ENCODE peak calls at places on chromosome 13, in eight cellular contexts. R is thoracic aorta; P is CD4-positive, alpha-beta T cell; L is suprapubic skin; G is PC-3; N is breast epithelium; B is ascending aorta; C is transverse colon. A is an unnamed sample. For H3K9me3, the result is how much of the 10 kb centered on the place peaks cover.

GRCh38 chr13:105787518-105788085 is 747.9 kb downstream of the EFNB2 start:
- DNase-seq in R (no peak), P (no peak), L (no peak), G (peak), N (no peak), B (no peak), C (no peak), A (no peak)

GRCh38 chr13:42991892-42992584 is at the start of gene EPSTI1:
- DNase-seq in R (peak), P (peak), L (peak), G (peak), N (peak), B (peak), C (peak), A (peak)

GRCh38 chr13:44132710-44133109 is 240.9 kb upstream of the SERP2 start:
- DNase-seq in R (peak), P (no peak), L (no peak), G (peak), N (no peak), B (peak), C (peak), A (no peak)

GRCh38 chr13:42720116-42720857 is 61.1 kb upstream of the FAM216B start:
- DNase-seq in R (no peak), P (no peak), L (no peak), G (peak), N (no peak), B (no peak), C (peak), A (no peak)

GRCh38 chr13:74129500-74130144 is 4.6 kb downstream of the KLF12 start:
- DNase-seq in R (no peak), P (no peak), L (no peak), G (peak), N (no peak), B (no peak), C (peak), A (no peak)

GRCh38 chr13:20054586-20054985 is 96.1 kb downstream of the ZMYM2 start:
- DNase-seq in R (no peak), P (no peak), L (no peak), G (no peak), N (no peak), B (no peak), C (no peak), A (no peak)

GRCh38 chr13:52851153-52851962 is 2.9 kb upstream of the PCDH8 start:
- DNase-seq in R (no peak), P (no peak), L (no peak), G (no peak), N (no peak), B (no peak), C (peak), A (no peak)

GRCh38 chr13:60797112-60797511 is 400.1 kb downstream of the TDRD3 start:
- DNase-seq in R (no peak), P (no peak), L (no peak), G (no peak), N (no peak), B (no peak), C (no peak), A (no peak)

GRCh38 chr13:26811636-26812035 is 51.0 kb upstream of the GPR12 start:
- DNase-seq in R (no peak), P (no peak), L (no peak), G (no peak), N (no peak), B (no peak), C (no peak), A (no peak)

GRCh38 chr13:102651392-102651791 is 43.5 kb downstream of the METTL21C start:
- DNase-seq in R (no peak), P (no peak), L (no peak), G (peak), N (no peak), B (no peak), C (no peak), A (no peak)

GRCh38 chr13:49517461-49517860 is 21.7 kb downstream of the PHF11 start:
- DNase-seq in R (no peak), P (no peak), L (no peak), G (no peak), N (no peak), B (no peak), C (no peak), A (no peak)

GRCh38 chr13:109036091-109036490 is 406.7 kb downstream of the MYO16 start:
- DNase-seq in R (no peak), P (no peak), L (no peak), G (no peak), N (no peak), B (no peak), C (no peak), A (no peak)

GRCh38 chr13:100552755-100553154 is 35.8 kb downstream of the GGACT start:
- DNase-seq in R (no peak), P (no peak), L (no peak), G (no peak), N (no peak), B (no peak), C (no peak), A (no peak)

GRCh38 chr13:107069107-107069776 is 501.3 kb upstream of the ARGLU1 start:
- DNase-seq in R (no peak), P (no peak), L (no peak), G (peak), N (no peak), B (no peak), C (no peak), A (no peak)

GRCh38 chr13:94339116-94339687 is 140.3 kb downstream of the DCT start:
- DNase-seq in R (no peak), P (no peak), L (no peak), G (no peak), N (no peak), B (no peak), C (no peak), A (no peak)

GRCh38 chr13:97986841-97987240 is 33.4 kb downstream of the IPO5 start:
- DNase-seq in R (no peak), P (no peak), L (no peak), G (no peak), N (no peak), B (no peak), C (no peak), A (no peak)

GRCh38 chr13:107202371-107203023 is 634.6 kb upstream of the ARGLU1 start:
- DNase-seq in R (no peak), P (no peak), L (no peak), G (peak), N (no peak), B (no peak), C (no peak), A (no peak)

GRCh38 chr13:23634897-23635296 is 64.7 kb downstream of the TNFRSF19 start:
- DNase-seq in R (no peak), P (no peak), L (no peak), G (no peak), N (no peak), B (no peak), C (no peak), A (no peak)

GRCh38 chr13:110759710-110760109 is 46.2 kb downstream of the ING1 start:
- DNase-seq in R (no peak), P (no peak), L (no peak), G (peak), N (no peak), B (no peak), C (no peak), A (no peak)

GRCh38 chr13:109859898-109860297 is 73.5 kb upstream of the IRS2 start:
- DNase-seq in R (no peak), P (no peak), L (no peak), G (peak), N (no peak), B (no peak), C (no peak), A (no peak)

GRCh38 chr13:40152145-40152544 is 496.7 kb downstream of the COG6 start:
- DNase-seq in R (peak), P (no peak), L (no peak), G (peak), N (no peak), B (peak), C (no peak), A (no peak)

GRCh38 chr13:49319555-49320350 is 72.0 kb downstream of the CDADC1 start:
- DNase-seq in R (no peak), P (no peak), L (no peak), G (no peak), N (no peak), B (no peak), C (no peak), A (no peak)

GRCh38 chr13:41546372-41547252 is 89.3 kb downstream of the RGCC start:
- DNase-seq in R (no peak), P (no peak), L (no peak), G (peak), N (no peak), B (no peak), C (no peak), A (no peak)

GRCh38 chr13:41864658-41865057 is 96.3 kb downstream of the VWA8 start:
- DNase-seq in R (no peak), P (no peak), L (no peak), G (no peak), N (no peak), B (no peak), C (no peak), A (no peak)

GRCh38 chr13:99361197-99361596 is 54.0 kb upstream of the GPR183 start:
- DNase-seq in R (no peak), P (no peak), L (no peak), G (no peak), N (no peak), B (no peak), C (no peak), A (no peak)

GRCh38 chr13:105069106-105069505 is 1466.4 kb downstream of the EFNB2 start:
- DNase-seq in R (no peak), P (no peak), L (no peak), G (no peak), N (no peak), B (no peak), C (no peak), A (no peak)

GRCh38 chr13:108342369-108343289 is 73.1 kb downstream of the TNFSF13B start:
- DNase-seq in R (no peak), P (no peak), L (no peak), G (peak), N (no peak), B (no peak), C (no peak), A (no peak)

GRCh38 chr13:50299546-50300249 is 284.5 kb downstream of the KCNRG start:
- DNase-seq in R (no peak), P (no peak), L (no peak), G (no peak), N (no peak), B (no peak), C (no peak), A (no peak)

GRCh38 chr13:59750860-59751259 is 412.9 kb downstream of the DIAPH3 start:
- DNase-seq in R (no peak), P (no peak), L (no peak), G (no peak), N (no peak), B (no peak), C (no peak), A (no peak)

GRCh38 chr13:73210218-73210883 is 151.5 kb downstream of the KLF5 start:
- DNase-seq in R (no peak), P (no peak), L (no peak), G (peak), N (no peak), B (no peak), C (no peak), A (no peak)

GRCh38 chr13:98039261-98039660 is 85.8 kb downstream of the IPO5 start:
- DNase-seq in R (no peak), P (no peak), L (no peak), G (no peak), N (no peak), B (no peak), C (no peak), A (no peak)

GRCh38 chr13:45219938-45220375 is 19.1 kb upstream of the KCTD4 start:
- DNase-seq in R (no peak), P (no peak), L (no peak), G (peak), N (no peak), B (no peak), C (no peak), A (no peak)

GRCh38 chr13:74132768-74133656 is 1.2 kb downstream of the KLF12 start:
- DNase-seq in R (no peak), P (peak), L (peak), G (no peak), N (no peak), B (peak), C (peak), A (peak)

GRCh38 chr13:85798999-85799646 is at the start of gene SLITRK6:
- DNase-seq in R (no peak), P (no peak), L (no peak), G (peak), N (no peak), B (no peak), C (no peak), A (no peak)

GRCh38 chr13:98184796-98185195 is 7.7 kb upstream of the RNF113B start:
- DNase-seq in R (no peak), P (no peak), L (no peak), G (no peak), N (no peak), B (no peak), C (no peak), A (no peak)

GRCh38 chr13:35474551-35474950 is 1.9 kb downstream of the MAB21L1 start:
- DNase-seq in R (no peak), P (no peak), L (no peak), G (no peak), N (no peak), B (no peak), C (no peak), A (no peak)

GRCh38 chr13:46747031-46747820 is 49.7 kb downstream of the ESD start:
- DNase-seq in R (no peak), P (no peak), L (no peak), G (no peak), N (no peak), B (no peak), C (no peak), A (no peak)

GRCh38 chr13:113598081-113598410 is 13.5 kb downstream of the TFDP1 start:
- DNase-seq in R (no peak), P (no peak), L (peak), G (no peak), N (peak), B (peak), C (no peak), A (peak)

GRCh38 chr13:113601166-113602070 is 16.9 kb downstream of the TFDP1 start:
- DNase-seq in R (no peak), P (no peak), L (no peak), G (no peak), N (no peak), B (no peak), C (no peak), A (no peak)

GRCh38 chr13:113598481-113598880 is 13.9 kb downstream of the TFDP1 start:
- DNase-seq in R (no peak), P (no peak), L (peak), G (no peak), N (peak), B (peak), C (no peak), A (peak)

GRCh38 chr13:113597386-113598080 is 13.0 kb downstream of the TFDP1 start:
- DNase-seq in R (no peak), P (no peak), L (peak), G (no peak), N (peak), B (peak), C (no peak), A (no peak)

GRCh38 chr13:113599396-113599795 is 14.8 kb downstream of the TFDP1 start:
- DNase-seq in R (no peak), P (no peak), L (peak), G (no peak), N (peak), B (peak), C (no peak), A (peak)
- H3K9me3 ChIP-seq in R (under half), P (under half), L (under half), G (under half), N (under half), B (under half), C (under half), A (under half)

GRCh38 chr13:22121340-22121739 is 450.5 kb downstream of the FGF9 start:
- DNase-seq in R (no peak), P (no peak), L (no peak), G (no peak), N (no peak), B (no peak), C (no peak), A (no peak)

GRCh38 chr13:22114630-22115311 is 443.9 kb downstream of the FGF9 start:
- DNase-seq in R (no peak), P (peak), L (no peak), G (no peak), N (no peak), B (no peak), C (no peak), A (no peak)

GRCh38 chr13:22126433-22127021 is 455.7 kb downstream of the FGF9 start:
- DNase-seq in R (no peak), P (no peak), L (no peak), G (no peak), N (no peak), B (no peak), C (no peak), A (no peak)

GRCh38 chr13:22120646-22121045 is 449.8 kb downstream of the FGF9 start:
- DNase-seq in R (no peak), P (no peak), L (no peak), G (no peak), N (no peak), B (no peak), C (no peak), A (no peak)
- H3K9me3 ChIP-seq in R (under half), P (under half), L (under half), G (under half), N (under half), B (under half), C (under half), A (under half)

DNA sequence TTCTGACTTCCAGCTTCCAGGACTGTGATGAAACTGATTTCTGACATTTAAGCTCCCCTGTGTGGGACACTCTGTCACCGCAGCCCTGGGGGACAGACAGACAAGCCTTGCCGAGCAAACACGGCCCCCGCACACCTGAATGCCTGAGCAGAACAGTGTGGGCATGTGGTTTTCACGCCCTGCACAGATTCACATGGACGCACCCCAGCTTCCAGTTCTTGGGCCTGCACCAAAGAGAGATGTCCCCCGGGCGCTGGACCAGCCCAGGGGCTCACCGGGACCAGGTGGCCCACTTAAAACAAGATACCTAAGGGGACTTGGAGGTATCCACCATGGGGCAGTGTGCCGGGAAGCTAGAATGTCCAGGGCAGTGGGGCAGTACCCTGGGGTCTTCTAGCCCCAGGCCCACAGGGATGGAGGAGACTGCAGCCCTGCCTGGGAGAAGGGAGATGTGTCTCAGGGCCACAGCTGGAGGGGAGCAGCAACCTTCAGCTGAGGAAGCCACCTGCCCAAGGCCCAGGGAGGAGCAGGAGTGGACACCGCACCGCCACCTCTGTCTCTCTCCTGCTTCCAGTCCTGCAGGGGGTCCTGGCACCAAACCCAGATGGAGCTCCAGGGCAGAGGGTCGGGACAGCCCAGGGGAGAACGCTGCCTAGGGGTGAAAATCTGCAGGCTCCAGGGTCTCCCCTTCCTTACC is 50.5 kb downstream of the SOX1 start:
- DNase-seq in R (no peak), P (no peak), L (peak), G (no peak), N (no peak), B (no peak), C (no peak), A (no peak)
- H3K9me3 ChIP-seq in R (under half), P (under half), L (under half), G (under half), N (under half), B (under half), C (under half), A (under half)

DNA sequence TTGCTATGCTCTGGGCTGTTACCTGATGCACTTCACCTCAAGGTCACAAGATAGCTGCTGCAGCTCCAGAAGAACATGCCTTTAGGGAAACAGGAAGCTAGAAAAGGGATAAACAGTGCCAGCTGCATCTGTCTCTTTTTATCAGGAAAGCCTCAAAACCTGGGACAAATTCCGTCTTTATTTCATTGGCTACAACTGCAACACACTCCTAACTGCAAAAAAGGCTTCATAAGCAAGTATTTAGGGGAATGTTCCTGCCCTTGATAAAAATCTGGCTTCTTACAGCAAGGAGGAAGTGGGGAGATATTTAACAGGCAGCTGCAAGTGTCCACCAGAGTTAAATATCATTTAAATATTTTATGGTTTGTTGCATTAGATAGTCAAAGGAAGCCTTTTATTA is 34.2 kb upstream of the SERTM1 start:
- DNase-seq in R (no peak), P (no peak), L (no peak), G (no peak), N (no peak), B (no peak), C (no peak), A (no peak)
- H3K9me3 ChIP-seq in R (under half), P (under half), L (under half), G (under half), N (under half), B (under half), C (under half), A (under half)

DNA sequence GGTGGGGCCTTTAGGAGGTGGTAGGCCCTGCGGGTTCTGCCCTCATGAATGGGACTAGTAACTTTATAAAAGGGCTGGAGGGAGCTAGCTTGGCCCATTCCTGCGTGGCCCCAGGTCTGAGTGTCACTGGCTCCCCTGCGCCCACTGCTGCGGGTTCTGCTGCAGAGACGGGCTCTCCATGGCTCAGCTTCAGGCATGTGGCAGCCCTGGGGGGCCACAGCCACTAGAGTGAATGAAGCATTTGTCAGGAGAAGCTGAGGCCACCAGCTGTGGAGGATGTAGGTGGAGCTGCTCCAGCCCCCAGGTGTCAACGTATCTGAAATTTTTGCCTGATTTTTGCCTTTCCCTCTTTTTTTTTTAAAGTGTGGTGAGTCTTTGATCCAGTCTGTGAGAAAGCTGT is 119.1 kb downstream of the SOX1 start:
- DNase-seq in R (no peak), P (no peak), L (peak), G (no peak), N (no peak), B (no peak), C (no peak), A (no peak)
- H3K9me3 ChIP-seq in R (under half), P (under half), L (under half), G (under half), N (under half), B (under half), C (under half), A (under half)

GRCh38 chr13:83298636-83299035 is 583.6 kb downstream of the SLITRK1 start:
- DNase-seq in R (no peak), P (no peak), L (no peak), G (no peak), N (no peak), B (no peak), C (no peak), A (no peak)
- H3K9me3 ChIP-seq in R (under half), P (under half), L (under half), G (under half), N (under half), B (under half), C (under half), A (under half)